ENCODE peak calls at places on chromosomes 5 and 9, in six cellular contexts. One of them, this sample, is unnamed.

GRCh38 chr5:170642066-170642735 is 138.4 kb downstream of the KCNIP1 start:
- DNase-seq in fibroblast of pulmonary artery: no peak
- DNase-seq in colonic mucosa: no peak
- DNase-seq in Panc1: no peak
- DNase-seq in AG10803: no peak
- DNase-seq in fibroblast of the aortic adventitia: no peak
- DNase-seq in this sample: no peak

GRCh38 chr5:79464695-79465332 is 49.1 kb downstream of the HOMER1 start:
- DNase-seq in AG10803: peak
- DNase-seq in Panc1: no peak
- DNase-seq in colonic mucosa: no peak
- DNase-seq in fibroblast of pulmonary artery: peak
- DNase-seq in fibroblast of the aortic adventitia: peak
- DNase-seq in this sample: peak

GRCh38 chr5:130720355-130720754 is 444.7 kb downstream of the HINT1 start:
- DNase-seq in Panc1: no peak
- DNase-seq in colonic mucosa: no peak
- DNase-seq in fibroblast of the aortic adventitia: peak
- DNase-seq in fibroblast of pulmonary artery: peak
- DNase-seq in AG10803: peak
- DNase-seq in this sample: peak

GRCh38 chr5:59367791-59368394 is 525.6 kb downstream of the PDE4D start:
- DNase-seq in fibroblast of pulmonary artery: peak
- DNase-seq in AG10803: peak
- DNase-seq in fibroblast of the aortic adventitia: peak
- DNase-seq in colonic mucosa: peak
- DNase-seq in Panc1: peak
- DNase-seq in this sample: peak

GRCh38 chr9:128757602-128758001 is 14.1 kb downstream of the ZER1 start:
- DNase-seq in fibroblast of the aortic adventitia: no peak
- DNase-seq in fibroblast of pulmonary artery: no peak
- DNase-seq in colonic mucosa: no peak
- DNase-seq in AG10803: no peak
- DNase-seq in Panc1: no peak
- DNase-seq in this sample: no peak

GRCh38 chr5:71786337-71787060 is 67.4 kb downstream of the CARTPT start:
- DNase-seq in Panc1: no peak
- DNase-seq in colonic mucosa: no peak
- DNase-seq in AG10803: no peak
- DNase-seq in fibroblast of pulmonary artery: no peak
- DNase-seq in fibroblast of the aortic adventitia: no peak
- DNase-seq in this sample: no peak

GRCh38 chr5:168104811-168105481 is 186.5 kb upstream of the WWC1 start:
- DNase-seq in fibroblast of the aortic adventitia: no peak
- DNase-seq in AG10803: no peak
- DNase-seq in fibroblast of pulmonary artery: no peak
- DNase-seq in colonic mucosa: peak
- DNase-seq in Panc1: no peak
- DNase-seq in this sample: no peak

GRCh38 chr5:181167814-181168488 is 20.6 kb downstream of the OR2V2 start:
- DNase-seq in Panc1: no peak
- DNase-seq in AG10803: no peak
- DNase-seq in fibroblast of pulmonary artery: no peak
- DNase-seq in colonic mucosa: peak
- DNase-seq in fibroblast of the aortic adventitia: no peak
- DNase-seq in this sample: no peak

GRCh38 chr9:33498387-33498786 is 24.7 kb upstream of the NOL6 start:
- DNase-seq in AG10803: peak
- DNase-seq in colonic mucosa: no peak
- DNase-seq in fibroblast of the aortic adventitia: peak
- DNase-seq in fibroblast of pulmonary artery: peak
- DNase-seq in Panc1: no peak
- DNase-seq in this sample: peak

GRCh38 chr5:165892383-165892782 is 2387.0 kb downstream of the MAT2B start:
- DNase-seq in fibroblast of pulmonary artery: no peak
- DNase-seq in colonic mucosa: no peak
- DNase-seq in Panc1: no peak
- DNase-seq in fibroblast of the aortic adventitia: no peak
- DNase-seq in AG10803: no peak
- DNase-seq in this sample: no peak

GRCh38 chr9:137439158-137439714 is 1.9 kb downstream of the ENTPD8 start:
- DNase-seq in Panc1: no peak
- DNase-seq in fibroblast of pulmonary artery: no peak
- DNase-seq in AG10803: no peak
- DNase-seq in fibroblast of the aortic adventitia: no peak
- DNase-seq in colonic mucosa: no peak
- DNase-seq in this sample: no peak

GRCh38 chr9:374726-375125 is 160.1 kb downstream of the DOCK8 start:
- DNase-seq in colonic mucosa: no peak
- DNase-seq in AG10803: no peak
- DNase-seq in fibroblast of pulmonary artery: no peak
- DNase-seq in fibroblast of the aortic adventitia: no peak
- DNase-seq in Panc1: no peak
- DNase-seq in this sample: no peak

GRCh38 chr9:5073701-5074100 is 88.6 kb downstream of the JAK2 start:
- DNase-seq in colonic mucosa: no peak
- DNase-seq in fibroblast of pulmonary artery: no peak
- DNase-seq in fibroblast of the aortic adventitia: no peak
- DNase-seq in AG10803: peak
- DNase-seq in Panc1: no peak
- DNase-seq in this sample: no peak

GRCh38 chr9:86487222-86487841 is 133.1 kb upstream of the TUT7 start:
- DNase-seq in Panc1: peak
- DNase-seq in AG10803: peak
- DNase-seq in colonic mucosa: no peak
- DNase-seq in fibroblast of pulmonary artery: peak
- DNase-seq in fibroblast of the aortic adventitia: peak
- DNase-seq in this sample: peak

GRCh38 chr9:78213696-78214095 is 22.2 kb upstream of the CEP78 start:
- DNase-seq in fibroblast of the aortic adventitia: peak
- DNase-seq in AG10803: peak
- DNase-seq in colonic mucosa: no peak
- DNase-seq in fibroblast of pulmonary artery: peak
- DNase-seq in Panc1: no peak
- DNase-seq in this sample: peak

GRCh38 chr5:51684794-51685355 is 301.6 kb downstream of the ISL1 start:
- DNase-seq in AG10803: no peak
- DNase-seq in colonic mucosa: no peak
- DNase-seq in Panc1: no peak
- DNase-seq in fibroblast of pulmonary artery: peak
- DNase-seq in fibroblast of the aortic adventitia: peak
- DNase-seq in this sample: no peak
- TF ChIP-seq CTCF in AG10803: no peak
- TF ChIP-seq CTCF in colonic mucosa: no peak
- TF ChIP-seq CTCF in Panc1: no peak
- TF ChIP-seq CTCF in fibroblast of pulmonary artery: no peak
- TF ChIP-seq CTCF in fibroblast of the aortic adventitia: no peak
- TF ChIP-seq CTCF in this sample: no peak

GRCh38 chr9:94865599-94866456 is 139.3 kb downstream of the AOPEP start:
- DNase-seq in colonic mucosa: no peak
- DNase-seq in Panc1: no peak
- DNase-seq in fibroblast of pulmonary artery: no peak
- DNase-seq in fibroblast of the aortic adventitia: peak
- DNase-seq in AG10803: peak
- DNase-seq in this sample: no peak
- H3K4me3 ChIP-seq in colonic mucosa: no peak
- H3K4me3 ChIP-seq in Panc1: no peak
- H3K4me3 ChIP-seq in fibroblast of pulmonary artery: no peak
- H3K4me3 ChIP-seq in fibroblast of the aortic adventitia: no peak
- H3K4me3 ChIP-seq in AG10803: no peak
- H3K4me3 ChIP-seq in this sample: no peak

GRCh38 chr9:133787749-133788015 is 49.5 kb upstream of the SARDH start:
- DNase-seq in Panc1: no peak
- DNase-seq in AG10803: no peak
- DNase-seq in colonic mucosa: peak
- DNase-seq in fibroblast of pulmonary artery: no peak
- DNase-seq in fibroblast of the aortic adventitia: peak
- DNase-seq in this sample: no peak

GRCh38 chr9:133788045-133788818 is 50.1 kb upstream of the SARDH start:
- DNase-seq in fibroblast of pulmonary artery: no peak
- DNase-seq in Panc1: no peak
- DNase-seq in AG10803: no peak
- DNase-seq in fibroblast of the aortic adventitia: no peak
- DNase-seq in colonic mucosa: no peak
- DNase-seq in this sample: no peak

GRCh38 chr9:133791069-133791468 is 52.9 kb upstream of the SARDH start:
- DNase-seq in colonic mucosa: no peak
- DNase-seq in fibroblast of the aortic adventitia: no peak
- DNase-seq in Panc1: no peak
- DNase-seq in fibroblast of pulmonary artery: no peak
- DNase-seq in AG10803: no peak
- DNase-seq in this sample: no peak

GRCh38 chr9:133786936-133787748 is 49.0 kb upstream of the SARDH start:
- DNase-seq in fibroblast of pulmonary artery: no peak
- DNase-seq in AG10803: no peak
- DNase-seq in fibroblast of the aortic adventitia: no peak
- DNase-seq in colonic mucosa: no peak
- DNase-seq in Panc1: no peak
- DNase-seq in this sample: no peak

GRCh38 chr9:133788819-133789733 is 50.9 kb upstream of the SARDH start:
- DNase-seq in fibroblast of the aortic adventitia: no peak
- DNase-seq in AG10803: no peak
- DNase-seq in fibroblast of pulmonary artery: no peak
- DNase-seq in Panc1: no peak
- DNase-seq in colonic mucosa: peak
- DNase-seq in this sample: no peak
- TF ChIP-seq CTCF in fibroblast of the aortic adventitia: no peak
- TF ChIP-seq CTCF in AG10803: no peak
- TF ChIP-seq CTCF in fibroblast of pulmonary artery: no peak
- TF ChIP-seq CTCF in Panc1: no peak
- TF ChIP-seq CTCF in colonic mucosa: no peak
- TF ChIP-seq CTCF in this sample: no peak

GRCh38 chr5:139341187-139341688 is 416 bp upstream of the PAIP2 start:
- DNase-seq in fibroblast of the aortic adventitia: no peak
- DNase-seq in colonic mucosa: no peak
- DNase-seq in AG10803: no peak
- DNase-seq in Panc1: no peak
- DNase-seq in fibroblast of pulmonary artery: no peak
- DNase-seq in this sample: no peak
- H3K4me3 ChIP-seq in fibroblast of the aortic adventitia: peak
- H3K4me3 ChIP-seq in colonic mucosa: peak
- H3K4me3 ChIP-seq in AG10803: peak
- H3K4me3 ChIP-seq in Panc1: peak
- H3K4me3 ChIP-seq in fibroblast of pulmonary artery: peak
- H3K4me3 ChIP-seq in this sample: peak

GRCh38 chr9:83992407-83992806 is 11.8 kb downstream of the RMI1 start:
- DNase-seq in fibroblast of pulmonary artery: no peak
- DNase-seq in colonic mucosa: no peak
- DNase-seq in fibroblast of the aortic adventitia: no peak
- DNase-seq in Panc1: no peak
- DNase-seq in AG10803: no peak
- DNase-seq in this sample: no peak
- TF ChIP-seq CTCF in fibroblast of pulmonary artery: no peak
- TF ChIP-seq CTCF in colonic mucosa: no peak
- TF ChIP-seq CTCF in fibroblast of the aortic adventitia: no peak
- TF ChIP-seq CTCF in Panc1: no peak
- TF ChIP-seq CTCF in AG10803: no peak
- TF ChIP-seq CTCF in this sample: no peak

This sample was measured in cardiac fibroblast.